ENCODE peak calls at places on chromosomes 16 and 17, in six cellular contexts. B is CD14-positive monocyte; A is D341Med; N is NT2/D1; Z is CD4-positive, alpha-beta T cell; P is uterus. L is an unnamed sample.
A peak's percentile ranks its signal among the peaks of the same experiment; 100 is the strongest.

GRCh38 chr16:65622161-65622560 is 500.3 kb upstream of the CDH11 start:
- DNase-seq in Z (no peak), N (no peak), B (no peak), P (no peak), A (no peak), L (no peak)

GRCh38 chr17:77214743-77215142 is 74.0 kb downstream of the SEC14L1 start:
- DNase-seq in P (no peak), B (no peak), A (peak; percentile 84), N (peak; percentile 32), Z (no peak), L (no peak)

GRCh38 chr16:3938843-3939624 is 58.5 kb upstream of the CREBBP start:
- DNase-seq in P (peak; percentile 45), Z (peak; percentile 63), N (peak; percentile 73), B (no peak), A (peak; percentile 92), L (peak; percentile 50)

GRCh38 chr16:49460786-49461470 is 87.3 kb downstream of the C16orf78 start:
- DNase-seq in N (no peak), B (no peak), A (no peak), Z (no peak), P (no peak), L (no peak)

GRCh38 chr16:68289621-68290329 is 21.0 kb downstream of the SLC7A6OS start:
- DNase-seq in N (no peak), Z (peak; percentile 33), A (no peak), B (no peak), P (no peak), L (peak; percentile 56)

GRCh38 chr17:61122356-61122913 is 277.2 kb upstream of the TBX2 start:
- DNase-seq in N (no peak), Z (no peak), P (no peak), A (peak; percentile 34), B (no peak), L (no peak)

GRCh38 chr16:16033208-16033717 is 83.8 kb downstream of the ABCC1 start:
- DNase-seq in B (no peak), Z (no peak), N (no peak), A (no peak), P (no peak), L (peak; percentile 10)

GRCh38 chr17:51398647-51399046 is 138.3 kb downstream of the UTP18 start:
- DNase-seq in N (no peak), P (no peak), Z (no peak), A (no peak), B (no peak), L (no peak)

GRCh38 chr17:7862692-7863437 is 5.1 kb downstream of the CYB5D1 start:
- DNase-seq in A (peak; percentile 44), Z (peak; percentile 31), P (peak; percentile 71), N (no peak), B (no peak), L (no peak)

GRCh38 chr16:87856796-87857228 is 12.5 kb downstream of the SLC7A5 start:
- DNase-seq in N (no peak), A (no peak), Z (no peak), P (no peak), B (no peak), L (no peak)

GRCh38 chr16:87067890-87068289 is 249.3 kb downstream of the C16orf95 start:
- DNase-seq in P (no peak), B (no peak), A (no peak), Z (no peak), N (no peak), L (no peak)

GRCh38 chr17:59332890-59333377 is 1.5 kb downstream of the YPEL2 start:
- DNase-seq in B (peak; percentile 52), P (peak; percentile 35), N (no peak), A (no peak), Z (no peak), L (no peak)

GRCh38 chr16:53955221-53955875 is 251.4 kb downstream of the FTO start:
- DNase-seq in Z (no peak), N (no peak), P (no peak), B (no peak), A (no peak), L (no peak)

GRCh38 chr16:3792472-3793012 is 75.2 kb upstream of the TRAP1 start:
- DNase-seq in A (no peak), B (no peak), P (no peak), N (no peak), Z (no peak), L (no peak)

GRCh38 chr17:79654960-79655382 is 44.1 kb upstream of the RBFOX3 start:
- DNase-seq in A (peak; percentile 21), B (no peak), P (peak; percentile 10), Z (no peak), N (no peak), L (no peak)

GRCh38 chr16:72986011-72986410 is 61.9 kb downstream of the ZFHX3 start:
- DNase-seq in Z (no peak), B (no peak), N (no peak), A (no peak), P (peak; percentile 63), L (no peak)

GRCh38 chr16:138049-138417 is 440 bp downstream of the NPRL3 start:
- DNase-seq in N (no peak), Z (peak; percentile 23), A (peak; percentile 63), B (no peak), P (peak; percentile 23), L (no peak)

GRCh38 chr16:85279402-85279801 is 167.1 kb upstream of the CIBAR2 start:
- DNase-seq in N (no peak), Z (no peak), P (no peak), B (no peak), A (no peak), L (no peak)

GRCh38 chr17:39566092-39566491 is 41.6 kb downstream of the NEUROD2 start:
- DNase-seq in B (no peak), P (no peak), N (no peak), Z (no peak), A (no peak), L (no peak)

GRCh38 chr16:637081-638018 is 1.2 kb upstream of the METTL26 start:
- DNase-seq in P (peak; percentile 93), A (peak; percentile 97), N (no peak), B (peak; percentile 89), Z (peak; percentile 79), L (peak; percentile 29)

GRCh38 chr17:77541995-77542394 is 401.2 kb downstream of the SEC14L1 start:
- DNase-seq in B (no peak), N (no peak), A (peak; percentile 80), Z (no peak), P (no peak), L (no peak)

GRCh38 chr16:47574091-47575054 is 113.2 kb downstream of the PHKB start:
- DNase-seq in A (no peak), N (peak; percentile 16), B (no peak), P (no peak), Z (no peak), L (no peak)

GRCh38 chr16:253833-254232 is 19.2 kb downstream of the FAM234A start:
- DNase-seq in N (no peak), B (no peak), P (no peak), Z (no peak), A (no peak), L (no peak)

GRCh38 chr17:71631483-71631882 is 489.3 kb upstream of the SOX9 start:
- DNase-seq in P (no peak), B (no peak), A (no peak), N (no peak), Z (no peak), L (no peak)

GRCh38 chr16:86494039-86494564 is 16.2 kb upstream of the FOXF1 start:
- DNase-seq in A (no peak), B (no peak), Z (no peak), P (no peak), N (no peak), L (no peak)

GRCh38 chr17:6104956-6105355 is 34.8 kb downstream of the WSCD1 start:
- DNase-seq in P (no peak), N (no peak), B (no peak), Z (no peak), A (no peak), L (no peak)

GRCh38 chr16:8517280-8517679 is 73.0 kb downstream of the TMEM114 start:
- DNase-seq in B (no peak), Z (no peak), A (no peak), N (no peak), P (no peak), L (no peak)

GRCh38 chr17:39755550-39756375 is 18.0 kb downstream of the GRB7 start:
- DNase-seq in A (no peak), N (no peak), P (no peak), B (no peak), Z (peak; percentile 56), L (peak; percentile 68)

GRCh38 chr17:13418891-13419290 is 182.8 kb downstream of the HS3ST3A1 start:
- DNase-seq in A (no peak), B (no peak), Z (no peak), P (no peak), N (no peak), L (no peak)

GRCh38 chr17:45732926-45733505 is 51.1 kb upstream of the CRHR1 start:
- DNase-seq in P (no peak), Z (no peak), B (no peak), N (no peak), A (no peak), L (no peak)

GRCh38 chr16:11742536-11743307 is at the start of gene TXNDC11:
- DNase-seq in Z (peak; percentile 100), B (peak; percentile 99), P (peak; percentile 99), N (peak; percentile 97), A (peak; percentile 98), L (peak; percentile 99)

GRCh38 chr17:42337442-42337841 is 49.1 kb downstream of the STAT5A start:
- DNase-seq in B (no peak), A (no peak), P (no peak), N (no peak), Z (peak; percentile 72), L (peak; percentile 72)

GRCh38 chr17:78375401-78376079 is 2.9 kb upstream of the PGS1 start:
- DNase-seq in N (no peak), P (peak; percentile 37), A (no peak), B (peak; percentile 87), Z (no peak), L (no peak)

GRCh38 chr16:14015948-14016347 is 55.2 kb upstream of the MRTFB start:
- DNase-seq in A (no peak), Z (no peak), B (no peak), P (peak; percentile 44), N (no peak), L (no peak)

GRCh38 chr17:29613371-29613837 is 9.3 kb downstream of the CORO6 start:
- DNase-seq in P (peak; percentile 90), Z (peak; percentile 93), N (peak; percentile 71), B (peak; percentile 87), A (no peak), L (peak; percentile 88)

GRCh38 chr16:78703951-78704350 is 604.5 kb downstream of the WWOX start:
- DNase-seq in N (no peak), A (no peak), B (no peak), Z (no peak), P (no peak), L (no peak)

GRCh38 chr17:15289285-15290185 is 24.4 kb upstream of the PMP22 start:
- DNase-seq in B (no peak), A (no peak), P (no peak), Z (no peak), N (no peak), L (no peak)